ENCODE peak calls at places on chromosomes 6 and 20, in six cellular contexts. U, C, W, G, B and A are unnamed samples.

GRCh38 chr6:5357486-5357885 is 96.2 kb downstream of the FARS2 start:
- DNase-seq in U (no peak), W (no peak), G (no peak), B (no peak), C (no peak), A (no peak)

GRCh38 chr6:96235927-96236326 is 220.2 kb downstream of the FUT9 start:
- DNase-seq in B (no peak), C (no peak), G (no peak), W (no peak), U (no peak), A (no peak)

GRCh38 chr6:122726649-122727048 is 52.9 kb upstream of the FABP7 start:
- DNase-seq in U (no peak), C (no peak), G (no peak), B (no peak), W (no peak), A (no peak)

GRCh38 chr20:6157345-6157744 is 34.5 kb upstream of the FERMT1 start:
- DNase-seq in W (no peak), U (no peak), G (no peak), B (no peak), C (no peak), A (no peak)

GRCh38 chr6:31383149-31383548 is 20.2 kb upstream of the MICA start:
- DNase-seq in W (no peak), U (no peak), C (no peak), B (no peak), G (no peak), A (no peak)

GRCh38 chr20:32456869-32457421 is 98.8 kb downstream of the ASXL1 start:
- DNase-seq in C (peak), W (peak), U (no peak), B (peak), G (no peak), A (no peak)

GRCh38 chr6:74607934-74608333 is 597.9 kb downstream of the COL12A1 start:
- DNase-seq in G (no peak), W (no peak), B (no peak), U (no peak), C (no peak), A (no peak)

GRCh38 chr6:154274175-154274574 is 82.4 kb downstream of the IPCEF1 start:
- DNase-seq in W (no peak), U (no peak), C (no peak), B (no peak), G (no peak), A (no peak)

GRCh38 chr20:1805161-1805581 is 90.0 kb upstream of the SIRPA start:
- DNase-seq in B (no peak), U (no peak), C (no peak), W (no peak), G (no peak), A (no peak)

GRCh38 chr20:52039746-52040145 is 151.8 kb downstream of the ZFP64 start:
- DNase-seq in B (no peak), U (no peak), W (no peak), C (no peak), G (no peak), A (no peak)

GRCh38 chr20:63972312-63973159 is 2.8 kb upstream of the ZNF512B start:
- DNase-seq in U (no peak), C (no peak), W (peak), B (peak), G (no peak), A (no peak)

GRCh38 chr20:22379472-22379871 is 204.9 kb downstream of the FOXA2 start:
- DNase-seq in W (no peak), B (no peak), C (no peak), U (no peak), G (no peak), A (no peak)

GRCh38 chr6:85792278-85792677 is 149.6 kb upstream of the SYNCRIP start:
- DNase-seq in W (no peak), B (no peak), U (no peak), G (no peak), C (no peak), A (no peak)

GRCh38 chr6:164006459-164006858 is 591.9 kb downstream of the QKI start:
- DNase-seq in U (no peak), B (no peak), W (no peak), G (no peak), C (no peak), A (no peak)

GRCh38 chr20:40251284-40251932 is 437.6 kb downstream of the MAFB start:
- DNase-seq in C (no peak), U (no peak), G (no peak), B (no peak), W (no peak), A (no peak)

GRCh38 chr6:138253731-138254130 is 35.4 kb upstream of the PBOV1 start:
- DNase-seq in W (no peak), U (no peak), B (no peak), C (no peak), G (no peak), A (no peak)

GRCh38 chr6:24403501-24403824 is 727 bp downstream of the MRS2 start:
- DNase-seq in B (no peak), G (no peak), C (no peak), W (no peak), U (no peak), A (no peak)